ENCODE peak calls at places on chromosomes 2 and 18, in five cellular contexts. V is HepG2, N is endothelial cell of umbilical vein, J is hepatocyte, I is GM23338. R is an unnamed sample. For H3K4me1, the result is how much of the 10 kb centered on the place peaks cover.

GRCh38 chr2:222613715-222614331 is 42.1 kb downstream of the FARSB start:
- DNase-seq in V (peak), J (peak), I (peak), N (peak), R (peak)

GRCh38 chr18:26802330-26803200 is 62.9 kb downstream of the AQP4 start:
- DNase-seq in J (no peak), I (no peak), V (no peak), N (no peak), R (no peak)

GRCh38 chr2:44964704-44965343 is 23.3 kb downstream of the SIX3 start:
- DNase-seq in V (no peak), N (no peak), J (no peak), I (peak), R (no peak)

GRCh38 chr2:233976690-233977294 is 59.6 kb downstream of the TRPM8 start:
- DNase-seq in J (peak), V (peak), N (peak), I (peak), R (peak)

GRCh38 chr18:52481116-52481515 is 141.1 kb downstream of the DCC start:
- DNase-seq in J (no peak), N (no peak), I (no peak), V (no peak), R (no peak)

GRCh38 chr2:23092831-23093230 is 292.1 kb upstream of the KLHL29 start:
- DNase-seq in I (peak), J (peak), V (no peak), N (no peak), R (no peak)

GRCh38 chr2:128578406-128579385 is 260.0 kb upstream of the HS6ST1 start:
- DNase-seq in J (peak), I (no peak), V (no peak), N (no peak), R (no peak)

GRCh38 chr2:97871096-97871780 is 124.5 kb downstream of the TMEM131 start:
- DNase-seq in J (no peak), N (peak), V (peak), I (no peak), R (peak)

DNA sequence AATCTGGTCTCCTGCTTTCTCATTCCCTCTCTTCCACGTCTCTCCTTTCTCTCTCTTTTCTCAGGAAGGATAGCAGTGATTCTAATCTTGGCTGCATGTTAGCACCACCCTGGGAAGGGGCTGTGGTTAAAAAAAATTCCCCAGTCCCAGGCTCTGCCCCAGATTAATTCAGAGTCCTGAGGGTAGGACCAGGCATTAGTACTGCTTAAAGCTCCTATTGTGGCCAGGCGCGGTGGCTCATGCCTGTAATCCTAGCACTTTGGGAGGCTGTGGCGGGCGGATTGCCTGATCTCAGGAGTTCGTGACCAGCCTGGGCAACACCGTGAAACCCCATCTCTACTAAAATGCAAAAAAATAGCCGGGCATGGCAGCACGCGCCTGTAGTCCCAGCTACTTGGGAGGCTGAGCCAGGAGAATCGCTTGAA is 35.4 kb upstream of the EML4 start:
- DNase-seq in N (no peak), J (no peak), I (no peak), V (no peak), R (no peak)
- H3K4me1 ChIP-seq in N (under half), J (under half), I (under half), V (half or more), R (half or more)

GRCh38 chr2:85152895-85153294 is 19.7 kb downstream of the TCF7L1 start:
- DNase-seq in J (no peak), N (no peak), V (no peak), I (no peak), R (no peak)

GRCh38 chr2:85143463-85144082 is 10.4 kb downstream of the TCF7L1 start:
- DNase-seq in V (peak), J (peak), N (no peak), I (no peak), R (no peak)

GRCh38 chr2:85145116-85145820 is 12.1 kb downstream of the TCF7L1 start:
- DNase-seq in V (no peak), J (no peak), I (no peak), N (no peak), R (no peak)

GRCh38 chr2:85151026-85151425 is 17.8 kb downstream of the TCF7L1 start:
- DNase-seq in V (no peak), J (no peak), N (peak), I (no peak), R (no peak)

DNA sequence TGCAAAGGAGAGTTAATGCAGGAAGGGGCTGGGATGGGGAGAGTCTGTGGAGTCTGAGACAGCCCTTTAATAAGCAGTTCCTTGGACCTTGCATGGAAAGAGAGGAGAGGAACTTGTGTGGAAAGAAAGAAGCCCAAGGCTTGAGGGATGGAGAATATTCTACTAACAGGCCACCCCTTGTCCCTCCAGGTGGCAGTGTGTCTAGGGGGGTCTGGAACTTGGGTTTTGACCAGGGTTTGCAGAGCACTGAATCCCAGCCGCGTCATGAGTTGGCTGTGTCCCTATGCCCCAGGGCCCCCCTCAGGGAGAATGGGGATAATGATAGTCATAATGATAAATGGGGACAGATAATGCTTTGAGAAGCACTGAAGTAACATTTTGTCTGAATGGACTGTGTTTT is 15.0 kb downstream of the TCF7L1 start:
- DNase-seq in N (no peak), V (no peak), I (no peak), J (no peak), R (no peak)
- TF ChIP-seq CTCF in N (no peak), V (peak), I (peak), J (no peak), R (no peak)

DNA sequence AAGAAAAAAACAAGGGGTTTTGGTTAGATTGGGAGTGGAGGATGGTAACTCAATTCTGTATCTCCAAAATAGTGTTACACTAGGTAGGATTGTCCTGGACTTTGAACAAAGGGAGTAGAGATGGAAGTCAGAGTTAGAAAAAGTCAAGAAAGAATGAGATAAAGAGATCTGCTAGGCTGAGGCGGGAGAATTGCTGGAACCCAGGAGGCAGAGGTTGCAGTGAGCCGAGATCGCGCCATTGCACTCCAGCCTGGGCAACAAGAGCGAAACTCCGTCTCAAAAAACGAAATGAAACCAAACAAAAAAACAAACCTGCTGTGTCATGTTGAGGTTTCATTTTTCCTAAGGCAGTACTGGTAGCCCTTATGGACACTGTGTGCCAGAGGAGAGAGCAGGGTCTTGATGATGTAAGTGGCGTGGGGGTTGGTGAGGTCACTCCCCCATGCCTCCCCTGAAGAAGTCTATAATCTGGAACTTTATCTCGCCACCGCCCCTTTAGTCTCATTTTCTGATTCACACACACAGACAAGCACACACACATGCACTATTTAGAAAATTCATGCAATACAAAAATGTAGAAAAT is 10.5 kb downstream of the DRC1 start:
- DNase-seq in I (no peak), J (no peak), N (no peak), V (peak), R (no peak)
- H2AFZ ChIP-seq in I (peak), J (no peak), N (no peak), V (peak), R (peak)

DNA sequence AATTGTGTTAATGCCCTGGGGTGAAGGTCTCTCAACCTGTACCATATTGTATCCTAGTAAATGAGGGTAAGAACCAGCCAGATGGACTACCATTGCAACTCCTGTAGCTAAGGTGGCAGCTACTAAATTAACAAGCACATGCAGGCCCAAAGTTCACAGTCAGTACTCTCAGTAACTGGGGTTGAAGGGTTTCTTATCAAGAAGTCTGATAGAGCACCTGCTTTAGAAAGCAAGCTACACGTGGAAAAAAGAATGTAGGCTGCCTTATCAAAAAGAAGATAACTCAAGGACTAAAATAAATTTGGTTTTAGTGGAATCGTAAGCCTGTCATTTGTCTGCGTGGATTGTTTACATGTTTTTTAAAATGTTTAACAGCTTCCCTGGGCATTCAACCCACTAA is 36.7 kb downstream of the LPIN2 start:
- DNase-seq in V (no peak), I (no peak), N (no peak), J (peak), R (no peak)
- H3K4me1 ChIP-seq in V (half or more), I (under half), N (under half), J (under half), R (under half)

DNA sequence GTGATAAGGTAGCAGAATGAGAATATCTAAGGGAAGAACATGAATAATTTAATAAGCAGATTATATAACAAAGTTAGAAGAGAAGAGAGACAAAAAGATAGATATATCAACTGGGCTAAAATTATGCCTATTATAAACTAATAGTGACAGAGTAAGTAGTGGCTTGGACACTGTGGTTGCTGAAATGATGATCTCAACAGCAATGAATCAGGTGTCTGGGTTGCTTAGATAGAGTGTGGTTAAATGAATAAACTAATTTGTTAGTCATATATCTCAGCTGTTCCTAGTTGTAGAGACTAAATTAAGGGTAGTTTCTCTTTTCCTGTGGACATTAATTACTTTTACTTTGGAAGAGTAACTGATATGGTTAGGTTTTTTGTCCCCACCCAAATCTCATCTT is 1485.4 kb upstream of the CELF4 start:
- DNase-seq in I (no peak), V (no peak), J (no peak), N (no peak), R (no peak)
- TF ChIP-seq CTCF in I (no peak), V (no peak), J (no peak), N (no peak), R (no peak)

R was measured in PC-9.